ENCODE peak calls at places on chromosomes 3 and 15, in six cellular contexts. One of them, this sample, is unnamed.

GRCh38 chr3:111749171-111750170 is 109.6 kb upstream of the PHLDB2 start:
- DNase-seq in HEK293T: no peak
- DNase-seq in hippocampal formation: no peak
- DNase-seq in NCI-H2171 treated with DMSO at 0.1 percent for 48 hours: peak; percentile 58
- DNase-seq in GM04503: no peak
- DNase-seq in posterior vena cava: no peak
- DNase-seq in this sample: no peak

GRCh38 chr15:58228708-58229107 is 90.5 kb downstream of the AQP9 start:
- DNase-seq in HEK293T: no peak
- DNase-seq in NCI-H2171 treated with DMSO at 0.1 percent for 48 hours: no peak
- DNase-seq in hippocampal formation: no peak
- DNase-seq in GM04503: peak; percentile 61
- DNase-seq in posterior vena cava: no peak
- DNase-seq in this sample: no peak

GRCh38 chr3:182568756-182569155 is 224.5 kb upstream of the ATP11B start:
- DNase-seq in GM04503: no peak
- DNase-seq in posterior vena cava: no peak
- DNase-seq in HEK293T: no peak
- DNase-seq in hippocampal formation: no peak
- DNase-seq in NCI-H2171 treated with DMSO at 0.1 percent for 48 hours: peak; percentile 50
- DNase-seq in this sample: no peak

GRCh38 chr3:133040696-133041523 is 2.7 kb downstream of the TMEM108 start:
- DNase-seq in HEK293T: peak; percentile 75
- DNase-seq in posterior vena cava: peak; percentile 82
- DNase-seq in GM04503: peak; percentile 11
- DNase-seq in NCI-H2171 treated with DMSO at 0.1 percent for 48 hours: peak; percentile 82
- DNase-seq in hippocampal formation: peak; percentile 87
- DNase-seq in this sample: peak; percentile 12

GRCh38 chr3:46549408-46549904 is 16.6 kb downstream of the LRRC2 start:
- DNase-seq in HEK293T: no peak
- DNase-seq in hippocampal formation: no peak
- DNase-seq in GM04503: no peak
- DNase-seq in posterior vena cava: no peak
- DNase-seq in NCI-H2171 treated with DMSO at 0.1 percent for 48 hours: no peak
- DNase-seq in this sample: no peak

GRCh38 chr15:101641894-101642293 is 10.3 kb downstream of the TM2D3 start:
- DNase-seq in HEK293T: no peak
- DNase-seq in NCI-H2171 treated with DMSO at 0.1 percent for 48 hours: no peak
- DNase-seq in hippocampal formation: peak; percentile 26
- DNase-seq in GM04503: no peak
- DNase-seq in posterior vena cava: no peak
- DNase-seq in this sample: peak; percentile 22

GRCh38 chr15:60720493-60721231 is 241.7 kb upstream of the ICE2 start:
- DNase-seq in hippocampal formation: no peak
- DNase-seq in NCI-H2171 treated with DMSO at 0.1 percent for 48 hours: no peak
- DNase-seq in HEK293T: no peak
- DNase-seq in GM04503: no peak
- DNase-seq in posterior vena cava: no peak
- DNase-seq in this sample: no peak

GRCh38 chr3:46702246-46703012 is 1.2 kb downstream of the TMIE start:
- DNase-seq in GM04503: no peak
- DNase-seq in NCI-H2171 treated with DMSO at 0.1 percent for 48 hours: no peak
- DNase-seq in hippocampal formation: no peak
- DNase-seq in posterior vena cava: no peak
- DNase-seq in HEK293T: no peak
- DNase-seq in this sample: no peak

GRCh38 chr3:72993391-72993790 is 3.2 kb upstream of the PPP4R2 start:
- DNase-seq in NCI-H2171 treated with DMSO at 0.1 percent for 48 hours: no peak
- DNase-seq in GM04503: no peak
- DNase-seq in HEK293T: no peak
- DNase-seq in posterior vena cava: no peak
- DNase-seq in hippocampal formation: no peak
- DNase-seq in this sample: no peak

GRCh38 chr3:14290631-14291385 is 111.6 kb upstream of the SLC6A6 start:
- DNase-seq in HEK293T: no peak
- DNase-seq in NCI-H2171 treated with DMSO at 0.1 percent for 48 hours: no peak
- DNase-seq in posterior vena cava: no peak
- DNase-seq in hippocampal formation: no peak
- DNase-seq in GM04503: peak; percentile 21
- DNase-seq in this sample: no peak

This sample was measured in AG09319.